ENCODE peak calls at places on chromosomes 4 and X, in seven cellular contexts. W, J, U, G, Z, H and I are unnamed samples.

GRCh38 chr4:153780876-153781275 is 8.0 kb downstream of the SFRP2 start:
- DNase-seq in H (no peak), J (no peak), G (no peak), W (no peak), Z (no peak), U (no peak), I (no peak)

GRCh38 chr4:56986192-56986591 is 7.5 kb downstream of the POLR2B start:
- DNase-seq in J (no peak), H (no peak), G (no peak), W (no peak), Z (no peak), U (no peak), I (no peak)

GRCh38 chrX:137479394-137479793 is 86.5 kb upstream of the ZIC3 start:
- DNase-seq in W (no peak), H (no peak), G (no peak), J (no peak), U (peak), Z (no peak), I (no peak)

GRCh38 chr4:69881173-69881773 is 21.3 kb upstream of the SULT1E1 start:
- DNase-seq in J (peak), U (peak), H (peak), Z (peak), W (peak), G (no peak), I (peak)

GRCh38 chrX:38717871-38718270 is 83.4 kb upstream of the MID1IP1 start:
- DNase-seq in U (no peak), H (peak), J (no peak), G (no peak), W (peak), Z (peak), I (no peak)

GRCh38 chr4:23033796-23034195 is 341.1 kb downstream of the GBA3 start:
- DNase-seq in G (no peak), H (no peak), U (no peak), W (no peak), J (no peak), Z (no peak), I (no peak)

GRCh38 chrX:5474282-5474681 is 754.4 kb downstream of the NLGN4X start:
- DNase-seq in J (no peak), G (no peak), U (no peak), Z (no peak), W (no peak), H (no peak), I (no peak)

GRCh38 chr4:179344861-179345260 is 1902.6 kb upstream of the AGA start:
- DNase-seq in H (no peak), G (no peak), W (no peak), U (no peak), J (no peak), Z (no peak), I (no peak)

GRCh38 chr4:7422898-7423180 is 11.9 kb downstream of the PSAPL1 start:
- DNase-seq in W (no peak), U (no peak), G (no peak), H (no peak), Z (no peak), J (no peak), I (no peak)

GRCh38 chr4:103478729-103479128 is 241.1 kb downstream of the TACR3 start:
- DNase-seq in J (no peak), H (peak), Z (no peak), G (no peak), W (no peak), U (peak), I (no peak)

GRCh38 chrX:144717682-144718081 is 529.6 kb upstream of the SPANXN1 start:
- DNase-seq in G (no peak), Z (no peak), H (no peak), U (no peak), W (no peak), J (no peak), I (no peak)

GRCh38 chrX:20015945-20016617 is 25.2 kb upstream of the BCLAF3 start:
- DNase-seq in G (no peak), H (no peak), U (no peak), Z (no peak), W (no peak), J (no peak), I (peak)

GRCh38 chr4:89000844-89001360 is 56.1 kb downstream of the FAM13A start:
- DNase-seq in W (no peak), G (no peak), J (no peak), H (peak), Z (peak), U (peak), I (peak)

GRCh38 chr4:82463221-82463620 is 32.8 kb downstream of the ENOPH1 start:
- DNase-seq in W (no peak), J (no peak), Z (no peak), G (no peak), H (no peak), U (no peak), I (no peak)